ENCODE peak calls at places on chromosomes 16 and 17, in nine cellular contexts. H is heart left ventricle, G is body of pancreas, K is K562, I is IMR-90, A is uterus, Q is gastrocnemius medialis, Z is ovary, C is adrenal gland. N is an unnamed sample.
A peak's percentile ranks its signal among the peaks of the same experiment; 100 is the strongest.

GRCh38 chr17:4573682-4574081 is 10.6 kb upstream of the SMTNL2 start:
- DNase-seq in H (peak; percentile 86), G (no peak), K (no peak), I (no peak), A (no peak), Q (peak; percentile 92), Z (no peak), C (peak; percentile 74), N (no peak)

GRCh38 chr17:14775761-14776492 is 475.0 kb downstream of the HS3ST3B1 start:
- DNase-seq in H (no peak), G (no peak), K (no peak), I (no peak), A (no peak), Q (no peak), Z (no peak), C (no peak), N (no peak)

GRCh38 chr17:37358098-37358829 is 17.5 kb upstream of the C17orf78 start:
- DNase-seq in H (peak; percentile 38), G (peak; percentile 57), K (peak; percentile 70), I (peak; percentile 44), A (peak; percentile 48), Q (peak; percentile 51), Z (peak; percentile 57), C (peak; percentile 58), N (peak; percentile 67)

GRCh38 chr16:67669499-67670101 is 3.0 kb downstream of the C16orf86 start:
- DNase-seq in H (no peak), G (no peak), K (no peak), I (no peak), A (no peak), Q (no peak), Z (no peak), C (no peak), N (no peak)

GRCh38 chr17:77722366-77722765 is 236.1 kb upstream of the TNRC6C start:
- DNase-seq in H (no peak), G (no peak), K (no peak), I (no peak), A (no peak), Q (no peak), Z (no peak), C (no peak), N (no peak)

GRCh38 chr17:67751101-67752074 is 33.7 kb downstream of the NOL11 start:
- DNase-seq in H (no peak), G (no peak), K (no peak), I (no peak), A (no peak), Q (no peak), Z (no peak), C (no peak), N (no peak)

GRCh38 chr17:10070690-10071089 is 127.7 kb downstream of the GAS7 start:
- DNase-seq in H (no peak), G (no peak), K (no peak), I (no peak), A (no peak), Q (no peak), Z (no peak), C (no peak), N (no peak)

GRCh38 chr16:3094289-3095027 is 4.6 kb downstream of the ZSCAN10 start:
- DNase-seq in H (no peak), G (peak; percentile 60), K (peak; percentile 69), I (peak; percentile 23), A (no peak), Q (no peak), Z (no peak), C (no peak), N (peak; percentile 80)

GRCh38 chr17:1002412-1002753 is 5.5 kb downstream of the TIMM22 start:
- DNase-seq in H (no peak), G (no peak), K (no peak), I (peak; percentile 75), A (no peak), Q (no peak), Z (no peak), C (no peak), N (no peak)

GRCh38 chr17:1002771-1003555 is 6.0 kb downstream of the TIMM22 start:
- DNase-seq in H (no peak), G (peak; percentile 26), K (no peak), I (peak; percentile 89), A (no peak), Q (no peak), Z (no peak), C (no peak), N (no peak)

GRCh38 chr17:1004769-1005295 is 7.9 kb downstream of the TIMM22 start:
- DNase-seq in H (no peak), G (no peak), K (peak; percentile 45), I (no peak), A (no peak), Q (no peak), Z (no peak), C (no peak), N (no peak)

GRCh38 chr17:1003972-1004768 is 7.2 kb downstream of the TIMM22 start:
- DNase-seq in H (no peak), G (no peak), K (no peak), I (no peak), A (no peak), Q (no peak), Z (peak; percentile 55), C (peak; percentile 54), N (no peak)

GRCh38 chr17:1003633-1003971 is 6.7 kb downstream of the TIMM22 start:
- DNase-seq in H (no peak), G (no peak), K (no peak), I (no peak), A (no peak), Q (no peak), Z (no peak), C (no peak), N (no peak)
- H3K4me1 ChIP-seq in H (peaks cover 85% of the 10 kb centered on the region), G (peaks cover 31% of the 10 kb centered on the region), K (no peaks in the 10 kb centered on the region), I (peaks cover 46% of the 10 kb centered on the region), A (peaks cover 9% of the 10 kb centered on the region), Q (peaks cover 77% of the 10 kb centered on the region), Z (peaks cover 21% of the 10 kb centered on the region), C (peaks cover 32% of the 10 kb centered on the region), N (peaks cover 61% of the 10 kb centered on the region)

DNA sequence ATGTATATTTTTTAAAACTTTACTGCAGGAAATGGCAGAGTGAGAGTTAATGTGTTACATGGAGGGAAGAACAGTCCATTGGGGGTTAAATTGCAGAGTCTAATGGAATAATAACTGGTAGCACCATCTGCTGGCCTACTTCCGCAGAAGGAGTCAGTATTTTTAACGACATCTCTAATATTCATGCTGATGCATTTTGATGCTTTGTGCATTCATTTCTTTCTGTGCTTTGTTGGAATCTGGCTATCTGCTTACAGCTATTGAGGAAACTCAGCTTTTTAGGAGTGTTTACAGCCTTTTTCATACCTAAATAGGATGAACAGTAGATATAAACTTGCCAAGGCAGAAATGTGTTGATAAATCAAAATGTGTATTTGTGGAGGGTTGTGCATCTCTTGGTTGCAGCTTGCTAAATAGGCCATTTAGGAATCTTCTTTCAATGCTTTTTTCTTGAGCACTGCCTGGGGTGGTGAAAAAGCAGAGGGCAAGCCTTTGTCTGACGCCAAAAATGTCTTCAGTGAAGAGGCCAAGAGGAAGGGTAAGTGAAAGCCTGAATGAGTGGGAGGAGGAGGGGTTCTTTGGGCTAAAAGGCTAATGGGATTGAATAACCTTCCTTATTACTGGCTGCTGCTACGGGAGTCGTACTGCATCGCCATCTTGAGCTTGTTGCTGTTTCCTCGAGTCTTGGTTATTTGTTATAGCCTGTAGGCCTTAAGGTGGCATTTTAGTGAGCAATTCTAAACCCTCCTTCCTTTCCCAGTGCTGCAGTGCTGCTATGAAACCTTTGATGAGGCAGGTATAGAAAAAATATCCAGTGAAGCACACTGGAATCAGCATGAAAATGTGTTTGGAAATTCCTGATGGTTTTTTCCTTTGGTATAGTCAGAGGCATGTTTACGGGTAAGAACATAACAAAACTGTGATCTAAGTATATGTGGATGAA is 153.3 kb downstream of the CHD9 start:
- DNase-seq in H (peak; percentile 41), G (peak; percentile 60), K (peak; percentile 63), I (peak; percentile 83), A (peak; percentile 41), Q (peak; percentile 45), Z (peak; percentile 20), C (peak; percentile 48), N (no peak)
- TF ChIP-seq CTCF in H (peak; percentile 74), G (peak; percentile 66), K (peak; percentile 77), I (peak; percentile 72), A (peak; percentile 60), Q (peak; percentile 55), Z (peak; percentile 73), C (peak; percentile 81), N (peak; percentile 54)

DNA sequence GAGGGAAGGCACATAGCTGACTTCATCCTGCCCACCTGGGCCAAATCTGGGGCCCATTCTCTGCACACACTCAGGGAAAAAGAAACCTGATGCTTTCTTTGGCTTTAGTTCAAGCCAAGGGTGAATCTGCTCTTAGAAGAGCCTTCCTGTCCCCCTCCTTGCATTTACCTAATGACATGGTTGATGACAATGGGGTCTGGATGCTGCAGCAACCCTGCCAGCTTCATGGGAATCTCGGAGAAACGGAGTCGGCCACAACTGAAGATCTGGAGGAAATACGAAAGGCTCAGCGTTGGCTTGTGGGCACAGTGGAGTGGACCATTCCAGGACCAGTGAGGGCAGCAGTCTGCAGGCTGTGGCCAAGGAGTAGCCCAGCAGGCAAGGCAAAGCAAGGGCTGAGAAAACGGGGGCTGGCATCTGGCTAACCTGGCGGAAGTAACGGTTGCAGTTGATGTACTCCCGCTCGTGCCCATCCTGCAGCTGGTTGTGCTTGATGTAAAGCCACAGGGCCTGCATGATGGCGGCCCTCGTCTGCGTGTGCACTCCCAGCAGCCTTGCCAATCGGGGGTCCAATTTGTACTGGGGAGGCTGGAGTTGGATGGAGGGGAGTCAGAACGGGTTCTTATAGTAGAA is 6.4 kb upstream of the FTSJ3 start:
- DNase-seq in H (no peak), G (no peak), K (no peak), I (no peak), A (no peak), Q (no peak), Z (no peak), C (peak; percentile 16), N (no peak)
- TF ChIP-seq POLR2A in H (no peak), G (no peak), K (peak; percentile 11), I (no peak), A (no peak), Q (no peak), Z (no peak), C (no peak), N (no peak)

GRCh38 chr17:76076765-76077581 is 2.0 kb upstream of the ZACN start:
- DNase-seq in H (no peak), G (no peak), K (no peak), I (peak; percentile 41), A (no peak), Q (no peak), Z (no peak), C (no peak), N (no peak)

GRCh38 chr17:76072149-76072858 is at the start of gene SRP68:
- DNase-seq in H (peak; percentile 95), G (peak; percentile 94), K (peak; percentile 95), I (peak; percentile 91), A (peak; percentile 83), Q (peak; percentile 90), Z (peak; percentile 87), C (peak; percentile 91), N (peak; percentile 92)

GRCh38 chr17:76076100-76076764 is 1.7 kb downstream of the GALR2 start:
- DNase-seq in H (no peak), G (no peak), K (peak; percentile 25), I (no peak), A (no peak), Q (no peak), Z (no peak), C (no peak), N (no peak)

GRCh38 chr17:76075364-76076099 is 951 bp downstream of the GALR2 start:
- DNase-seq in H (no peak), G (no peak), K (no peak), I (no peak), A (peak; percentile 25), Q (peak; percentile 6), Z (no peak), C (no peak), N (no peak)

DNA sequence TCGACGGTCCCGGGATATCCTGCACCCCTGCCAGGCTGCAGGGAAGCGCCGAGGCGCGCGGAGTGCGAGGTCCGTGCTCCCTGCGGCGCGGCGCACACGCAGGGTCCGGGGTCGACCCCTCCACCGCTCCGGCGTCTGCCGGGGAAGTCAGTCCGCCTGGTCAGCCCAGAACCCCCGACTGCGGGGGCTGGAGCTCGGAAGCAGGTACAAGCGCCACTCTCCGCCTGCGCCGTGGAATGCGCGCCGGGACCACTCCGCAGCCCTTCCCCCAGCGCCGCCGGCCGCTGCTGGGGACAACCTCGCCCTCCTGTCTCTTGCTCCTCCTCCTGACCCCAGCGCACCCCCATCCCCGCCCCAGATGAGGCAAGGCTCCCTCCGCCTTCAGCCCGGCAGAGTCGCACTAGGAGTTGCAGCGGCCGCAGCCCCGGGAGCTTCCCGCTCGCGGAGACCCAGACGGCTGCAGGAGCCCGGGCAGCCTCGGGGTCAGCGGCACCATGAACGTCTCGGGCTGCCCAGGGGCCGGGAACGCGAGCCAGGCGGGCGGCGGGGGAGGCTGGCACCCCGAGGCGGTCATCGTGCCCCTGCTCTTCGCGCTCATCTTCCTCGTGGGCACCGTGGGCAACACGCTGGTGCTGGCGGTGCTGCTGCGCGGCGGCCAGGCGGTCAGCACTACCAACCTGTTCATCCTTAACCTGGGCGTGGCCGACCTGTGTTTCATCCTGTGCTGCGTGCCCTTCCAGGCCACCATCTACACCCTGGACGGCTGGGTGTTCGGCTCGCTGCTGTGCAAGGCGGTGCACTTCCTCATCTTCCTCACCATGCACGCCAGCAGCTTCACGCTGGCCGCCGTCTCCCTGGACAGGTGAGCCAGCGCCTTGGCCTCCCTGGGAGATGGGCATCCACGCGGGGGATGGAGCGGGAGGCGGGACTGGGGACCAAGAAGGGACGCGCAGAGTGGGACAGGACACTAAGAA is at the start of gene GALR2:
- DNase-seq in H (no peak), G (no peak), K (no peak), I (no peak), A (no peak), Q (peak; percentile 6), Z (no peak), C (no peak), N (no peak)
- H3K4me1 ChIP-seq in H (peaks cover 42% of the 10 kb centered on the region), G (peaks cover 67% of the 10 kb centered on the region), K (peaks cover 5% of the 10 kb centered on the region), I (peaks cover 3% of the 10 kb centered on the region), A (peaks cover 22% of the 10 kb centered on the region), Q (peaks cover 45% of the 10 kb centered on the region), Z (peaks cover 24% of the 10 kb centered on the region), C (peaks cover 19% of the 10 kb centered on the region), N (peaks cover 5% of the 10 kb centered on the region)